ENCODE peak calls at places on chromosomes 13 and 19, in six cellular contexts. One of them, this sample, is unnamed.

GRCh38 chr19:52297601-52298358 is 811 bp downstream of the ZNF480 start:
- DNase-seq in pancreas: no peak
- DNase-seq in GF-D8: no peak
- DNase-seq in GM06990: no peak
- DNase-seq in small intestine: no peak
- DNase-seq in germinal center: no peak
- DNase-seq in this sample: peak

GRCh38 chr13:41706189-41706588 is 248.8 kb downstream of the RGCC start:
- DNase-seq in germinal center: no peak
- DNase-seq in small intestine: no peak
- DNase-seq in GM06990: no peak
- DNase-seq in pancreas: no peak
- DNase-seq in GF-D8: no peak
- DNase-seq in this sample: no peak

GRCh38 chr19:55683449-55684261 is 8.6 kb downstream of the EPN1 start:
- DNase-seq in small intestine: peak
- DNase-seq in germinal center: no peak
- DNase-seq in GM06990: no peak
- DNase-seq in GF-D8: no peak
- DNase-seq in pancreas: peak
- DNase-seq in this sample: no peak

GRCh38 chr13:106230450-106230849 is 305.0 kb downstream of the EFNB2 start:
- DNase-seq in GF-D8: no peak
- DNase-seq in pancreas: no peak
- DNase-seq in small intestine: no peak
- DNase-seq in germinal center: no peak
- DNase-seq in GM06990: no peak
- DNase-seq in this sample: no peak

GRCh38 chr13:61162636-61163035 is 253.0 kb downstream of the PCDH20 start:
- DNase-seq in GM06990: no peak
- DNase-seq in germinal center: no peak
- DNase-seq in pancreas: no peak
- DNase-seq in GF-D8: no peak
- DNase-seq in small intestine: no peak
- DNase-seq in this sample: no peak

GRCh38 chr13:20658451-20658850 is 45.0 kb upstream of the IL17D start:
- DNase-seq in GF-D8: no peak
- DNase-seq in pancreas: no peak
- DNase-seq in germinal center: no peak
- DNase-seq in GM06990: no peak
- DNase-seq in small intestine: no peak
- DNase-seq in this sample: no peak

GRCh38 chr19:343941-344624 is 513 bp downstream of the MIER2 start:
- DNase-seq in GF-D8: no peak
- DNase-seq in pancreas: no peak
- DNase-seq in germinal center: no peak
- DNase-seq in GM06990: no peak
- DNase-seq in small intestine: peak
- DNase-seq in this sample: peak

GRCh38 chr19:7450243-7451223 is 38.3 kb downstream of the PEX11G start:
- DNase-seq in GF-D8: no peak
- DNase-seq in germinal center: no peak
- DNase-seq in small intestine: peak
- DNase-seq in pancreas: no peak
- DNase-seq in GM06990: no peak
- DNase-seq in this sample: no peak

GRCh38 chr19:6668696-6669095 is 1.3 kb downstream of the TNFSF14 start:
- DNase-seq in GM06990: no peak
- DNase-seq in pancreas: no peak
- DNase-seq in GF-D8: no peak
- DNase-seq in small intestine: no peak
- DNase-seq in germinal center: no peak
- DNase-seq in this sample: no peak

GRCh38 chr19:42193706-42194105 is 23.8 kb downstream of the DEDD2 start:
- DNase-seq in pancreas: no peak
- DNase-seq in GM06990: no peak
- DNase-seq in germinal center: no peak
- DNase-seq in GF-D8: no peak
- DNase-seq in small intestine: peak
- DNase-seq in this sample: no peak

GRCh38 chr13:106151056-106151699 is 384.3 kb downstream of the EFNB2 start:
- DNase-seq in germinal center: no peak
- DNase-seq in GF-D8: no peak
- DNase-seq in pancreas: no peak
- DNase-seq in small intestine: peak
- DNase-seq in GM06990: no peak
- DNase-seq in this sample: no peak

GRCh38 chr19:43636121-43636683 is 3.4 kb downstream of the CADM4 start:
- DNase-seq in pancreas: no peak
- DNase-seq in GF-D8: no peak
- DNase-seq in small intestine: no peak
- DNase-seq in GM06990: no peak
- DNase-seq in germinal center: no peak
- DNase-seq in this sample: no peak

GRCh38 chr19:8161135-8161646 is 11.8 kb upstream of the FBN3 start:
- DNase-seq in GM06990: no peak
- DNase-seq in GF-D8: no peak
- DNase-seq in germinal center: peak
- DNase-seq in small intestine: peak
- DNase-seq in pancreas: no peak
- DNase-seq in this sample: peak

GRCh38 chr13:106098778-106099177 is 436.7 kb downstream of the EFNB2 start:
- DNase-seq in pancreas: no peak
- DNase-seq in GM06990: no peak
- DNase-seq in small intestine: peak
- DNase-seq in germinal center: no peak
- DNase-seq in GF-D8: no peak
- DNase-seq in this sample: no peak

GRCh38 chr13:107441279-107441678 is 774.1 kb downstream of the LIG4 start:
- DNase-seq in pancreas: no peak
- DNase-seq in small intestine: no peak
- DNase-seq in germinal center: no peak
- DNase-seq in GM06990: no peak
- DNase-seq in GF-D8: no peak
- DNase-seq in this sample: no peak

GRCh38 chr19:17867087-17867486 is 4.7 kb upstream of the SLC5A5 start:
- DNase-seq in GM06990: no peak
- DNase-seq in GF-D8: no peak
- DNase-seq in small intestine: no peak
- DNase-seq in pancreas: no peak
- DNase-seq in germinal center: no peak
- DNase-seq in this sample: no peak

GRCh38 chr13:95833126-95833525 is 156.2 kb downstream of the DNAJC3 start:
- DNase-seq in GF-D8: no peak
- DNase-seq in pancreas: no peak
- DNase-seq in germinal center: no peak
- DNase-seq in small intestine: no peak
- DNase-seq in GM06990: no peak
- DNase-seq in this sample: no peak

GRCh38 chr13:46160474-46161066 is 21.4 kb downstream of the LCP1 start:
- DNase-seq in pancreas: no peak
- DNase-seq in germinal center: peak
- DNase-seq in small intestine: peak
- DNase-seq in GF-D8: peak
- DNase-seq in GM06990: no peak
- DNase-seq in this sample: peak

GRCh38 chr19:791605-792360 is 5.5 kb upstream of the PTBP1 start:
- DNase-seq in pancreas: peak
- DNase-seq in small intestine: no peak
- DNase-seq in GM06990: no peak
- DNase-seq in germinal center: no peak
- DNase-seq in GF-D8: peak
- DNase-seq in this sample: no peak

GRCh38 chr13:26967119-26968038 is 204.2 kb downstream of the USP12 start:
- DNase-seq in small intestine: no peak
- DNase-seq in GM06990: no peak
- DNase-seq in germinal center: no peak
- DNase-seq in pancreas: peak
- DNase-seq in GF-D8: no peak
- DNase-seq in this sample: no peak

GRCh38 chr13:98879965-98880364 is 97.9 kb downstream of the DOCK9 start:
- DNase-seq in pancreas: no peak
- DNase-seq in GM06990: no peak
- DNase-seq in germinal center: no peak
- DNase-seq in GF-D8: no peak
- DNase-seq in small intestine: peak
- DNase-seq in this sample: no peak

GRCh38 chr13:98487016-98487415 is 89.9 kb downstream of the STK24 start:
- DNase-seq in GM06990: no peak
- DNase-seq in GF-D8: no peak
- DNase-seq in germinal center: no peak
- DNase-seq in pancreas: no peak
- DNase-seq in small intestine: no peak
- DNase-seq in this sample: no peak

GRCh38 chr19:15238639-15239155 is 6.4 kb upstream of the EPHX3 start:
- DNase-seq in GM06990: no peak
- DNase-seq in pancreas: no peak
- DNase-seq in small intestine: no peak
- DNase-seq in germinal center: no peak
- DNase-seq in GF-D8: no peak
- DNase-seq in this sample: no peak

GRCh38 chr13:50127726-50128291 is 112.6 kb downstream of the KCNRG start:
- DNase-seq in germinal center: no peak
- DNase-seq in GF-D8: no peak
- DNase-seq in small intestine: peak
- DNase-seq in pancreas: peak
- DNase-seq in GM06990: peak
- DNase-seq in this sample: no peak

GRCh38 chr13:98675837-98676236 is 76.6 kb downstream of the SLC15A1 start:
- DNase-seq in GF-D8: no peak
- DNase-seq in GM06990: no peak
- DNase-seq in pancreas: peak
- DNase-seq in germinal center: no peak
- DNase-seq in small intestine: no peak
- DNase-seq in this sample: no peak

GRCh38 chr13:21435710-21436151 is 23.4 kb downstream of the ZDHHC20 start:
- DNase-seq in small intestine: peak
- DNase-seq in pancreas: no peak
- DNase-seq in germinal center: peak
- DNase-seq in GM06990: peak
- DNase-seq in GF-D8: no peak
- DNase-seq in this sample: peak

GRCh38 chr13:32811297-32811800 is 204.9 kb upstream of the KL start:
- DNase-seq in small intestine: peak
- DNase-seq in pancreas: no peak
- DNase-seq in GM06990: peak
- DNase-seq in GF-D8: peak
- DNase-seq in germinal center: peak
- DNase-seq in this sample: peak

GRCh38 chr13:27658569-27658968 is 36.9 kb downstream of the POLR1D start:
- DNase-seq in GF-D8: no peak
- DNase-seq in GM06990: no peak
- DNase-seq in pancreas: no peak
- DNase-seq in germinal center: no peak
- DNase-seq in small intestine: no peak
- DNase-seq in this sample: no peak

GRCh38 chr19:35714601-35715354 is 3.0 kb upstream of the KMT2B start:
- DNase-seq in GM06990: no peak
- DNase-seq in GF-D8: no peak
- DNase-seq in small intestine: no peak
- DNase-seq in pancreas: peak
- DNase-seq in germinal center: peak
- DNase-seq in this sample: peak